ENCODE peak calls at places on chromosomes 1 and 21, in nine cellular contexts. One of them, this sample, is unnamed.
A peak's percentile ranks its signal among the peaks of the same experiment; 100 is the strongest.

GRCh38 chr1:58652351-58653184 is 47.3 kb downstream of the MYSM1 start:
- DNase-seq in putamen: peak; percentile 83
- DNase-seq in T-helper 9 cell: peak; percentile 28
- DNase-seq in A172: peak; percentile 70
- DNase-seq in HEK293T: peak; percentile 84
- DNase-seq in NCI-H1417: peak; percentile 82
- DNase-seq in activated T-helper 9 cell treated with anti-CD3 and anti-CD28 coated beads, Interleukin-2, amount 50 U/mL, for 16 hours: peak; percentile 1
- DNase-seq in substantia nigra: no peak
- DNase-seq in Daoy: peak; percentile 76
- DNase-seq in this sample: peak; percentile 88

GRCh38 chr1:1273535-1274298 is at the start of gene UBE2J2:
- DNase-seq in T-helper 9 cell: peak; percentile 92
- DNase-seq in activated T-helper 9 cell treated with anti-CD3 and anti-CD28 coated beads, Interleukin-2, amount 50 U/mL, for 16 hours: peak; percentile 91
- DNase-seq in HEK293T: peak; percentile 98
- DNase-seq in putamen: peak; percentile 92
- DNase-seq in NCI-H1417: peak; percentile 90
- DNase-seq in A172: peak; percentile 59
- DNase-seq in substantia nigra: peak; percentile 92
- DNase-seq in Daoy: peak; percentile 96
- DNase-seq in this sample: peak; percentile 87

GRCh38 chr21:40334159-40334558 is 466.9 kb downstream of the PCP4 start:
- DNase-seq in A172: no peak
- DNase-seq in T-helper 9 cell: no peak
- DNase-seq in Daoy: no peak
- DNase-seq in NCI-H1417: no peak
- DNase-seq in HEK293T: no peak
- DNase-seq in putamen: no peak
- DNase-seq in activated T-helper 9 cell treated with anti-CD3 and anti-CD28 coated beads, Interleukin-2, amount 50 U/mL, for 16 hours: no peak
- DNase-seq in substantia nigra: no peak
- DNase-seq in this sample: no peak

GRCh38 chr21:33824156-33824941 is 91.3 kb downstream of the ATP5PO start:
- DNase-seq in NCI-H1417: no peak
- DNase-seq in activated T-helper 9 cell treated with anti-CD3 and anti-CD28 coated beads, Interleukin-2, amount 50 U/mL, for 16 hours: no peak
- DNase-seq in substantia nigra: no peak
- DNase-seq in putamen: no peak
- DNase-seq in HEK293T: no peak
- DNase-seq in T-helper 9 cell: no peak
- DNase-seq in A172: no peak
- DNase-seq in Daoy: no peak
- DNase-seq in this sample: no peak

GRCh38 chr1:38246955-38247952 is 200.7 kb upstream of the POU3F1 start:
- DNase-seq in A172: peak; percentile 33
- DNase-seq in Daoy: peak; percentile 65
- DNase-seq in activated T-helper 9 cell treated with anti-CD3 and anti-CD28 coated beads, Interleukin-2, amount 50 U/mL, for 16 hours: no peak
- DNase-seq in HEK293T: peak; percentile 14
- DNase-seq in putamen: no peak
- DNase-seq in substantia nigra: no peak
- DNase-seq in NCI-H1417: no peak
- DNase-seq in T-helper 9 cell: no peak
- DNase-seq in this sample: no peak

GRCh38 chr1:175168782-175169181 is 23.8 kb downstream of the KIAA0040 start:
- DNase-seq in A172: no peak
- DNase-seq in NCI-H1417: no peak
- DNase-seq in activated T-helper 9 cell treated with anti-CD3 and anti-CD28 coated beads, Interleukin-2, amount 50 U/mL, for 16 hours: no peak
- DNase-seq in Daoy: peak; percentile 44
- DNase-seq in HEK293T: no peak
- DNase-seq in T-helper 9 cell: no peak
- DNase-seq in putamen: no peak
- DNase-seq in substantia nigra: no peak
- DNase-seq in this sample: no peak

GRCh38 chr1:172375227-172375631 is 45.3 kb upstream of the C1orf105 start:
- DNase-seq in putamen: no peak
- DNase-seq in A172: no peak
- DNase-seq in T-helper 9 cell: no peak
- DNase-seq in Daoy: no peak
- DNase-seq in activated T-helper 9 cell treated with anti-CD3 and anti-CD28 coated beads, Interleukin-2, amount 50 U/mL, for 16 hours: no peak
- DNase-seq in HEK293T: no peak
- DNase-seq in substantia nigra: no peak
- DNase-seq in NCI-H1417: no peak
- DNase-seq in this sample: no peak

GRCh38 chr1:104341944-104342343 is 592.2 kb downstream of the AMY1C start:
- DNase-seq in substantia nigra: no peak
- DNase-seq in Daoy: no peak
- DNase-seq in NCI-H1417: no peak
- DNase-seq in A172: no peak
- DNase-seq in HEK293T: no peak
- DNase-seq in putamen: no peak
- DNase-seq in activated T-helper 9 cell treated with anti-CD3 and anti-CD28 coated beads, Interleukin-2, amount 50 U/mL, for 16 hours: no peak
- DNase-seq in T-helper 9 cell: no peak
- DNase-seq in this sample: no peak

GRCh38 chr1:242546849-242547724 is 22.6 kb upstream of the PLD5 start:
- DNase-seq in A172: peak; percentile 4
- DNase-seq in substantia nigra: no peak
- DNase-seq in NCI-H1417: no peak
- DNase-seq in HEK293T: no peak
- DNase-seq in activated T-helper 9 cell treated with anti-CD3 and anti-CD28 coated beads, Interleukin-2, amount 50 U/mL, for 16 hours: no peak
- DNase-seq in T-helper 9 cell: no peak
- DNase-seq in putamen: no peak
- DNase-seq in Daoy: peak; percentile 84
- DNase-seq in this sample: no peak

GRCh38 chr1:22341791-22342605 is 109.7 kb upstream of the ZBTB40 start:
- DNase-seq in Daoy: peak; percentile 57
- DNase-seq in HEK293T: peak; percentile 68
- DNase-seq in NCI-H1417: peak; percentile 32
- DNase-seq in T-helper 9 cell: no peak
- DNase-seq in activated T-helper 9 cell treated with anti-CD3 and anti-CD28 coated beads, Interleukin-2, amount 50 U/mL, for 16 hours: no peak
- DNase-seq in A172: peak; percentile 15
- DNase-seq in putamen: no peak
- DNase-seq in substantia nigra: no peak
- DNase-seq in this sample: peak; percentile 69

GRCh38 chr1:28282426-28283407 is 23.4 kb downstream of the SESN2 start:
- DNase-seq in substantia nigra: no peak
- DNase-seq in A172: no peak
- DNase-seq in Daoy: no peak
- DNase-seq in T-helper 9 cell: no peak
- DNase-seq in activated T-helper 9 cell treated with anti-CD3 and anti-CD28 coated beads, Interleukin-2, amount 50 U/mL, for 16 hours: no peak
- DNase-seq in NCI-H1417: no peak
- DNase-seq in putamen: no peak
- DNase-seq in HEK293T: no peak
- DNase-seq in this sample: no peak

GRCh38 chr21:34704119-34704518 is 35.3 kb downstream of the CLIC6 start:
- DNase-seq in substantia nigra: no peak
- DNase-seq in putamen: peak; percentile 31
- DNase-seq in A172: no peak
- DNase-seq in T-helper 9 cell: no peak
- DNase-seq in activated T-helper 9 cell treated with anti-CD3 and anti-CD28 coated beads, Interleukin-2, amount 50 U/mL, for 16 hours: no peak
- DNase-seq in HEK293T: no peak
- DNase-seq in NCI-H1417: no peak
- DNase-seq in Daoy: no peak
- DNase-seq in this sample: no peak

GRCh38 chr1:120176092-120176855 is at the start of gene SEC22B:
- DNase-seq in substantia nigra: peak; percentile 71
- DNase-seq in putamen: peak; percentile 92
- DNase-seq in activated T-helper 9 cell treated with anti-CD3 and anti-CD28 coated beads, Interleukin-2, amount 50 U/mL, for 16 hours: peak; percentile 76
- DNase-seq in NCI-H1417: peak; percentile 98
- DNase-seq in Daoy: peak; percentile 97
- DNase-seq in T-helper 9 cell: peak; percentile 78
- DNase-seq in A172: peak; percentile 85
- DNase-seq in HEK293T: peak; percentile 93
- DNase-seq in this sample: peak; percentile 96

GRCh38 chr1:116409751-116410182 is 36.7 kb downstream of the ATP1A1 start:
- DNase-seq in activated T-helper 9 cell treated with anti-CD3 and anti-CD28 coated beads, Interleukin-2, amount 50 U/mL, for 16 hours: no peak
- DNase-seq in putamen: peak; percentile 60
- DNase-seq in Daoy: no peak
- DNase-seq in A172: no peak
- DNase-seq in substantia nigra: no peak
- DNase-seq in HEK293T: no peak
- DNase-seq in T-helper 9 cell: no peak
- DNase-seq in NCI-H1417: no peak
- DNase-seq in this sample: no peak

GRCh38 chr21:28949318-28949717 is 43.4 kb downstream of the LTN1 start:
- DNase-seq in activated T-helper 9 cell treated with anti-CD3 and anti-CD28 coated beads, Interleukin-2, amount 50 U/mL, for 16 hours: no peak
- DNase-seq in HEK293T: no peak
- DNase-seq in putamen: no peak
- DNase-seq in T-helper 9 cell: no peak
- DNase-seq in substantia nigra: no peak
- DNase-seq in A172: no peak
- DNase-seq in NCI-H1417: no peak
- DNase-seq in Daoy: no peak
- DNase-seq in this sample: no peak

GRCh38 chr1:174274452-174274851 is 115.1 kb downstream of the RABGAP1L start:
- DNase-seq in HEK293T: no peak
- DNase-seq in A172: no peak
- DNase-seq in putamen: no peak
- DNase-seq in Daoy: no peak
- DNase-seq in substantia nigra: no peak
- DNase-seq in activated T-helper 9 cell treated with anti-CD3 and anti-CD28 coated beads, Interleukin-2, amount 50 U/mL, for 16 hours: no peak
- DNase-seq in T-helper 9 cell: no peak
- DNase-seq in NCI-H1417: no peak
- DNase-seq in this sample: no peak

GRCh38 chr1:202750024-202750423 is 39.8 kb upstream of the SYT2 start:
- DNase-seq in NCI-H1417: no peak
- DNase-seq in A172: no peak
- DNase-seq in Daoy: no peak
- DNase-seq in HEK293T: no peak
- DNase-seq in putamen: no peak
- DNase-seq in activated T-helper 9 cell treated with anti-CD3 and anti-CD28 coated beads, Interleukin-2, amount 50 U/mL, for 16 hours: no peak
- DNase-seq in T-helper 9 cell: no peak
- DNase-seq in substantia nigra: no peak
- DNase-seq in this sample: no peak

GRCh38 chr21:29189358-29189757 is 58.9 kb downstream of the MAP3K7CL start:
- DNase-seq in Daoy: no peak
- DNase-seq in NCI-H1417: no peak
- DNase-seq in A172: no peak
- DNase-seq in T-helper 9 cell: no peak
- DNase-seq in HEK293T: no peak
- DNase-seq in activated T-helper 9 cell treated with anti-CD3 and anti-CD28 coated beads, Interleukin-2, amount 50 U/mL, for 16 hours: no peak
- DNase-seq in substantia nigra: no peak
- DNase-seq in putamen: no peak
- DNase-seq in this sample: no peak

This sample was measured in NCI-H2171 treated with DMSO at 0.1 percent for 48 hours.